ENCODE peak calls at places on chromosomes 16 and 17, in ten cellular contexts. B, I, R, Y, Z, T, A, N, S and Q are unnamed samples.
A peak's percentile ranks its signal among the peaks of the same experiment; 100 is the strongest.

GRCh38 chr16:53945996-53946395 is 242.0 kb downstream of the FTO start:
- DNase-seq in R (no peak), T (no peak), A (no peak), Z (no peak), B (no peak), Y (peak; percentile 83), S (no peak), I (peak; percentile 43), N (peak; percentile 16), Q (no peak)

GRCh38 chr17:44793885-44794698 is 35.3 kb downstream of the ADAM11 start:
- DNase-seq in Z (no peak), T (no peak), I (no peak), N (peak; percentile 69), S (no peak), A (no peak), B (peak; percentile 28), Y (no peak), R (no peak), Q (no peak)

GRCh38 chr16:50842013-50842505 is 100.2 kb downstream of the CYLD start:
- DNase-seq in B (no peak), T (peak; percentile 25), S (no peak), Y (no peak), N (no peak), A (no peak), Z (no peak), I (no peak), R (no peak), Q (no peak)

GRCh38 chr17:75096082-75096625 is 8.4 kb downstream of the SLC16A5 start:
- DNase-seq in Y (no peak), R (no peak), N (peak; percentile 59), B (peak; percentile 90), I (peak; percentile 99), A (no peak), T (peak; percentile 80), S (peak; percentile 79), Z (peak; percentile 65), Q (no peak)

GRCh38 chr16:83920894-83921491 is 22.1 kb downstream of the MLYCD start:
- DNase-seq in T (no peak), A (no peak), I (no peak), B (no peak), N (no peak), R (no peak), Y (no peak), Z (no peak), S (no peak), Q (no peak)

GRCh38 chr16:275041-275621 is 613 bp downstream of the RGS11 start:
- DNase-seq in A (peak; percentile 83), Y (no peak), R (no peak), B (no peak), S (no peak), T (peak; percentile 55), I (no peak), N (no peak), Z (peak; percentile 13), Q (peak; percentile 29)

GRCh38 chr17:77214743-77215142 is 74.0 kb downstream of the SEC14L1 start:
- DNase-seq in I (peak; percentile 18), T (peak; percentile 87), Z (no peak), S (peak; percentile 70), R (no peak), A (no peak), Y (peak; percentile 79), N (peak; percentile 35), B (no peak), Q (no peak)

GRCh38 chr16:54066451-54067056 is 220.0 kb downstream of the IRX3 start:
- DNase-seq in Z (peak; percentile 22), T (no peak), R (no peak), B (no peak), A (no peak), Y (no peak), N (no peak), I (peak; percentile 36), S (peak; percentile 54), Q (no peak)

GRCh38 chr17:66423436-66423922 is 121.1 kb downstream of the PRKCA start:
- DNase-seq in B (no peak), N (no peak), I (no peak), A (no peak), S (no peak), R (no peak), Z (no peak), Y (no peak), T (no peak), Q (no peak)

GRCh38 chr17:5561736-5562135 is 22.6 kb downstream of the NLRP1 start:
- DNase-seq in N (no peak), Y (peak; percentile 23), R (no peak), I (no peak), B (no peak), T (peak; percentile 65), Z (no peak), A (no peak), S (no peak), Q (no peak)

GRCh38 chr16:80300876-80301275 is 239.9 kb upstream of the DYNLRB2 start:
- DNase-seq in Y (no peak), N (no peak), A (no peak), B (no peak), I (peak; percentile 11), S (no peak), R (no peak), Z (no peak), T (no peak), Q (no peak)

GRCh38 chr16:80296034-80296433 is 244.8 kb upstream of the DYNLRB2 start:
- DNase-seq in Z (no peak), A (no peak), R (no peak), N (no peak), B (no peak), I (no peak), Y (no peak), S (no peak), T (no peak), Q (no peak)

GRCh38 chr16:80298676-80299075 is 242.1 kb upstream of the DYNLRB2 start:
- DNase-seq in Z (no peak), Y (no peak), A (no peak), N (no peak), S (no peak), T (no peak), I (no peak), B (no peak), R (no peak), Q (no peak)

GRCh38 chr16:80300456-80300855 is 240.3 kb upstream of the DYNLRB2 start:
- DNase-seq in N (no peak), S (no peak), Z (no peak), B (no peak), Y (no peak), I (peak; percentile 9), A (no peak), R (no peak), T (no peak), Q (no peak)

GRCh38 chr16:80299416-80299815 is 241.4 kb upstream of the DYNLRB2 start:
- DNase-seq in T (no peak), R (no peak), B (no peak), Y (no peak), N (peak; percentile 9), I (no peak), S (no peak), Z (no peak), A (peak; percentile 42), Q (no peak)
- H3K4me1 ChIP-seq in T (no peaks in the 10 kb centered on the region), R (no peaks in the 10 kb centered on the region), B (peaks cover 4% of the 10 kb centered on the region), Y (no peaks in the 10 kb centered on the region), N (no peaks in the 10 kb centered on the region), I (peaks cover 12% of the 10 kb centered on the region), S (no peaks in the 10 kb centered on the region), Z (peaks cover 4% of the 10 kb centered on the region), A (no peaks in the 10 kb centered on the region), Q (no peaks in the 10 kb centered on the region)

DNA sequence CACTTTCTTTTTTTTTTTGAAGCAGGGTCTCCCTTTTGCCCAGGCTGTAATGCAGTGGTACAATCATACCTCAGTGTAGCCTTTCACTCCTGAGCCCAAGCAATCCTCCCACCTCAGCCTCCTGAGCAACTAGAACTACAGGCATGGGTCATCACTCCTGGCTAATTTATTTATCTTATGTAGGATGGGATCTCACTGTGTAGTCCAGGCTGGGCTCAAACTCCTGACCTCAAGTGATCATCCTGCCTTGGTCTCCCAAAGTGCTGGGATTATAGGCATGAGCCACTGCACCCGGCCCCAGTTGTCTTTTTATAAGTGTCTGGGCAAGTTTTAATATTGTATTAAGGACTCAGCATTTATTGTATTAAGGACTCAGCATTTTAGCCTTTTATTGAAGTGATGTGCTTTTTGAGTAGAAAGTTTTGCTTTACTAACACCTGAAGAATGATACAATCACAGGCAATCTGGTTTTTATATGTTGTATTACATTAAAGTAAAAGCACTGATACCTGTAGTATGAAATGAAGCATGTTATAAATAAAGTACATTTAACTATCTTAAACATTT is 22.9 kb downstream of the VMP1 start:
- DNase-seq in Y (no peak), S (no peak), B (no peak), R (no peak), A (no peak), I (no peak), T (no peak), N (no peak), Z (no peak), Q (no peak)
- H3K4me1 ChIP-seq in Y (peaks cover 4% of the 10 kb centered on the region), S (peaks cover 27% of the 10 kb centered on the region), B (peaks cover 26% of the 10 kb centered on the region), R (no peaks in the 10 kb centered on the region), A (peaks cover 14% of the 10 kb centered on the region), I (peaks cover 4% of the 10 kb centered on the region), T (no peaks in the 10 kb centered on the region), N (no peaks in the 10 kb centered on the region), Z (peaks cover 12% of the 10 kb centered on the region), Q (peaks cover 22% of the 10 kb centered on the region)

DNA sequence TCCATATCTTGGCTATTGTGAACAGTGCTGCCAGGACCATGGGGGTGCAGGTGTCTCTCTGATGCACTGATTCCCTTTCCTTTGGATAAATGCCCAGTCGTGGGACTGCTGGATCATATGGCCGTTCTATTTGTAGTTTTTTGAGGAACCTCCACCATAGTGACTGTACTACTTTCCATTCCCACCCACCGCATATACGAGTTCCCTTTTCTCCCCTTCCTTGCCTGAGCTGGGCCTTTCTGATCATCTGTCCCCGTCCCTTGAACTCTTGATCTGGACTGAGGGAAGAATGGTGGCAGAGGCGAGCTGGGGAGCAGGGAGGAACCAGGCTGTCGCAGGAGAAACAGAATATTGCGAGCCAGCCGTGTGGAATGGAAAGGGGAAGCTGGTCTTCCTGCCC is 7.9 kb upstream of the CEP295NL start:
- DNase-seq in I (no peak), R (no peak), S (no peak), Y (no peak), A (no peak), T (no peak), B (no peak), N (no peak), Z (no peak), Q (no peak)
- H3K4me1 ChIP-seq in I (peaks cover 2% of the 10 kb centered on the region), R (no peaks in the 10 kb centered on the region), S (no peaks in the 10 kb centered on the region), Y (no peaks in the 10 kb centered on the region), A (peaks cover 25% of the 10 kb centered on the region), T (no peaks in the 10 kb centered on the region), B (peaks cover 58% of the 10 kb centered on the region), N (peaks cover 3% of the 10 kb centered on the region), Z (peaks cover 37% of the 10 kb centered on the region), Q (no peaks in the 10 kb centered on the region)

DNA sequence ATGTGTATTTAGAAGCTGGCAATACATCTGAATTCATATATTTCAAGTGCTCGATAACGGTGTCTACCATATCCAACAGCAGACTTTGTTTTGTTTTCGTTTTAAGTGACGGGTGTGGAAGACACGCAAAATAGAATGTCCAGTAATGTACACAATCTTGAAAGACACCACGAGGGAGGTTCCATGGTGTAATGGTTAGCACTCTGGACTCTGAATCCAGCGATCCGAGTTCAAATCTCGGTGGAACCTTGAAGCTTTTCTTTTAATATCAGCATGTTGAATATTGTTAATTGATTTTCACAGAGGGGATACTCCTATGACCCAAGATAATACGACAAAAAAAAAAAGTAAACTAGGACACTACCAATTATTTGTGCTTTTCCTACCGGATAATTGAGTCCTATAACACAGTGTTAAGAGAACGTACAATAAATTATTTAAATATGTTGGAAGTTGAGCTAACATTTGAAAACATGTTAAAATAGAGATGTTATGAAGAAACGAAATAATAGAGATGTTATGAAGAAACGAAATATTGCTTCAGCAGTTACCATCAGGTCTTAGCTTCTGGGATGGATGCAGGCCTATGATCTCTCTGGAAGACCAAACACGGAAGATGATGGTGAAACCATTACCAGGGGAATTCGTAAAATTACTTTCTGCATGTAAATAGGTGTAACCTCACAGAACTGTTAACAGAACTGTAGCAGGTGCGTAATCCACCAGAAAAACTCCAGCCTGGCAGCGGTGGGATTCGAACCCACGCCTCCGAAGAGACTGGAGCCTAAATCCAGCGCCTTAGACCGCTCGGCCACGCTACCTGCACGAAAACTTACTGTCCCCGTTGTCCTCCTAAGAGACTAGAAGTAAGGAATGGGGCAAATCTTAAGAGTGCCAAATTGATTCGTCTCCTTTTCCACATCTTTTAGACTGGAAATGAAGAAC is 1.5 kb upstream of the ALOXE3 start:
- DNase-seq in Y (peak; percentile 96), Z (peak; percentile 75), N (peak; percentile 77), A (peak; percentile 91), I (peak; percentile 94), T (peak; percentile 95), B (peak; percentile 87), S (peak; percentile 88), R (peak; percentile 91), Q (peak; percentile 94)
- H3K4me1 ChIP-seq in Y (peaks cover 63% of the 10 kb centered on the region), Z (peaks cover 66% of the 10 kb centered on the region), N (no peaks in the 10 kb centered on the region), A (peaks cover 28% of the 10 kb centered on the region), I (peaks cover 38% of the 10 kb centered on the region), T (no peaks in the 10 kb centered on the region), B (peaks cover 79% of the 10 kb centered on the region), S (peaks cover 33% of the 10 kb centered on the region), R (peaks cover 58% of the 10 kb centered on the region), Q (peaks cover 61% of the 10 kb centered on the region)